ENCODE peak calls at places on chromosomes 1 and 21, in six cellular contexts. S is cardiac fibroblast; F is nephron progenitor cell; L is neural crest cell; G is H9; D is CD8-positive, alpha-beta T cell. V is an unnamed sample.

GRCh38 chr1:10692401-10693021 is 103.9 kb downstream of the CASZ1 start:
- DNase-seq in S (no peak), F (peak; percentile 59), L (no peak), G (no peak), D (peak; percentile 70), V (peak; percentile 58)

GRCh38 chr1:98429851-98430496 is 231.5 kb upstream of the SNX7 start:
- DNase-seq in S (no peak), F (peak; percentile 14), L (no peak), G (no peak), D (no peak), V (no peak)

GRCh38 chr1:1529936-1530335 is 10.5 kb downstream of the TMEM240 start:
- DNase-seq in S (no peak), F (no peak), L (no peak), G (no peak), D (no peak), V (no peak)

GRCh38 chr1:225736651-225737097 is 41.0 kb upstream of the SRP9 start:
- DNase-seq in S (peak; percentile 25), F (no peak), L (no peak), G (no peak), D (no peak), V (no peak)

GRCh38 chr1:200115532-200115931 is 88.0 kb downstream of the NR5A2 start:
- DNase-seq in S (no peak), F (no peak), L (no peak), G (no peak), D (no peak), V (no peak)

GRCh38 chr1:17632541-17633193 is 93.2 kb downstream of the ARHGEF10L start:
- DNase-seq in S (peak; percentile 85), F (no peak), L (no peak), G (no peak), D (no peak), V (no peak)

GRCh38 chr1:85911742-85912141 is 203.5 kb upstream of the ZNHIT6 start:
- DNase-seq in S (no peak), F (no peak), L (no peak), G (no peak), D (no peak), V (no peak)

GRCh38 chr1:29282135-29282923 is 46.0 kb downstream of the PTPRU start:
- DNase-seq in S (no peak), F (no peak), L (no peak), G (no peak), D (no peak), V (no peak)

GRCh38 chr21:38898422-38899098 is 92.8 kb downstream of the ETS2 start:
- DNase-seq in S (no peak), F (no peak), L (no peak), G (no peak), D (no peak), V (no peak)

GRCh38 chr21:40466893-40467483 is 380.0 kb downstream of the DSCAM start:
- DNase-seq in S (peak; percentile 16), F (no peak), L (no peak), G (no peak), D (no peak), V (no peak)

GRCh38 chr1:153612755-153613331 is at the start of gene S100A16:
- DNase-seq in S (peak; percentile 51), F (peak; percentile 35), L (no peak), G (peak; percentile 62), D (no peak), V (no peak)

GRCh38 chr21:45417951-45418300 is 13.0 kb downstream of the COL18A1 start:
- DNase-seq in S (no peak), F (no peak), L (no peak), G (no peak), D (no peak), V (no peak)

GRCh38 chr1:52552236-52552504 is 722 bp downstream of the TUT4 start:
- DNase-seq in S (peak; percentile 63), F (peak; percentile 31), L (peak; percentile 12), G (no peak), D (peak; percentile 78), V (peak; percentile 33)

GRCh38 chr1:185652348-185652747 is 81.8 kb upstream of the HMCN1 start:
- DNase-seq in S (peak; percentile 33), F (no peak), L (no peak), G (no peak), D (no peak), V (no peak)
- TF ChIP-seq CTCF in S (peak; percentile 21), F (no peak), L (no peak), G (peak; percentile 53), D (no peak), V (no peak)

DNA sequence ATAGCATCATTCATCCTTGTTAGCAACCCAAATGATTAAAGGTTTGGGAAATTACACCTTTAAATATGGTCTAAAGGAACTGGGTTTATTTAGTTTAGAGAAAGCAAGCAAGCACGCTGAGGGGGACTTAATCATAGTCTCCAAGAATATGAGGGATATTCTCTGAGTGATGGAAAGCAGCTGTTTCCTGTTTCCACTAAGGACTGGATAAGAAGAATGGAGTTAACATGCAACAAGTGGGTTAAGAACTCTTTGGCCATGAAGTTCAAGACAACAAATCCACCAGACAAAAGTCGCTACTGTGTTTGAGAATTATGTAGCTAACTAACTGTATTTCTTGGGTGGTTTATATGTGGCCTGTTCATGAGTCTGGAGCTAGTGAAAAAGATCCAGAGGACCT is 85.7 kb downstream of the TGFB2 start:
- DNase-seq in S (peak; percentile 68), F (no peak), L (no peak), G (no peak), D (no peak), V (no peak)
- TF ChIP-seq CTCF in S (no peak), F (no peak), L (no peak), G (no peak), D (no peak), V (no peak)

GRCh38 chr1:16050328-16050727 is 6.7 kb downstream of the CLCNKB start:
- DNase-seq in S (no peak), F (no peak), L (no peak), G (no peak), D (no peak), V (no peak)
- TF ChIP-seq CTCF in S (no peak), F (no peak), L (no peak), G (no peak), D (no peak), V (no peak)

GRCh38 chr1:226762055-226762454 is 23.0 kb upstream of the ITPKB start:
- DNase-seq in S (no peak), F (no peak), L (no peak), G (no peak), D (no peak), V (no peak)
- TF ChIP-seq CTCF in S (no peak), F (no peak), L (no peak), G (no peak), D (no peak), V (no peak)

GRCh38 chr1:110768595-110768994 is 93.9 kb upstream of the KCNA3 start:
- DNase-seq in S (no peak), F (no peak), L (no peak), G (no peak), D (no peak), V (no peak)

GRCh38 chr1:110765640-110766335 is 91.0 kb upstream of the KCNA3 start:
- DNase-seq in S (peak; percentile 63), F (peak; percentile 33), L (peak; percentile 16), G (no peak), D (peak; percentile 60), V (peak; percentile 36)

GRCh38 chr1:110763149-110763548 is 88.4 kb upstream of the KCNA3 start:
- DNase-seq in S (no peak), F (no peak), L (no peak), G (no peak), D (no peak), V (no peak)

GRCh38 chr1:110770832-110771231 is 96.1 kb upstream of the KCNA3 start:
- DNase-seq in S (no peak), F (no peak), L (no peak), G (no peak), D (no peak), V (no peak)

GRCh38 chr1:110766336-110766647 is 91.6 kb upstream of the KCNA3 start:
- DNase-seq in S (no peak), F (no peak), L (no peak), G (no peak), D (no peak), V (no peak)
- TF ChIP-seq CTCF in S (no peak), F (no peak), L (no peak), G (no peak), D (no peak), V (peak; percentile 35)